ENCODE peak calls at places on chromosome 16, in seven cellular contexts. K is IMR-90, A is H1, T is uterus, P is A549, E is GM12892, F is esophagus squamous epithelium. O is an unnamed sample.

GRCh38 chr16:10835281-10835931 is 16.8 kb upstream of the TVP23A start:
- DNase-seq in P (no peak), K (no peak), T (no peak), A (no peak), F (no peak), E (no peak), O (no peak)

GRCh38 chr16:14564881-14565687 is 65.0 kb downstream of the PARN start:
- DNase-seq in K (peak), P (peak), E (no peak), F (no peak), T (no peak), A (no peak), O (no peak)

GRCh38 chr16:4944333-4945281 is 7.7 kb upstream of the PPL start:
- DNase-seq in A (no peak), T (peak), E (no peak), P (peak), K (peak), F (no peak), O (peak)

GRCh38 chr16:50154369-50154947 is 1.4 kb downstream of the TENT4B start:
- DNase-seq in A (no peak), E (no peak), P (peak), T (no peak), F (no peak), K (no peak), O (peak)

GRCh38 chr16:78628526-78628925 is 529.1 kb downstream of the WWOX start:
- DNase-seq in A (no peak), K (no peak), P (no peak), F (no peak), T (no peak), E (no peak), O (no peak)

GRCh38 chr16:9053006-9053601 is 38.3 kb upstream of the HAPSTR1 start:
- DNase-seq in T (peak), K (peak), A (peak), P (peak), F (no peak), E (no peak), O (peak)

GRCh38 chr16:48014349-48015135 is 141.3 kb downstream of the ABCC12 start:
- DNase-seq in K (peak), A (no peak), T (no peak), F (no peak), E (no peak), P (peak), O (peak)

GRCh38 chr16:11410382-11411058 is 65.3 kb downstream of the RMI2 start:
- DNase-seq in F (no peak), E (no peak), P (no peak), T (no peak), K (no peak), A (no peak), O (no peak)

GRCh38 chr16:261031-261691 is 14.6 kb downstream of the RGS11 start:
- DNase-seq in K (no peak), A (no peak), E (no peak), P (no peak), T (no peak), F (no peak), O (no peak)

GRCh38 chr16:67541391-67542263 is 13.0 kb downstream of the RIPOR1 start:
- DNase-seq in A (no peak), T (no peak), K (peak), F (no peak), E (peak), P (peak), O (no peak)

GRCh38 chr16:74577882-74578366 is 29.0 kb downstream of the GLG1 start:
- DNase-seq in E (no peak), T (no peak), A (no peak), K (peak), P (no peak), F (no peak), O (peak)

GRCh38 chr16:52383640-52384292 is 163.2 kb downstream of the TOX3 start:
- DNase-seq in A (no peak), E (no peak), K (no peak), T (no peak), P (no peak), F (no peak), O (no peak)

GRCh38 chr16:11948819-11949218 is 7.0 kb upstream of the NPIPB2 start:
- DNase-seq in E (no peak), T (no peak), P (no peak), F (no peak), A (no peak), K (no peak), O (no peak)

GRCh38 chr16:28873543-28874201 is 4.6 kb upstream of the ATP2A1 start:
- DNase-seq in E (peak), F (no peak), P (no peak), A (no peak), T (no peak), K (no peak), O (peak)

GRCh38 chr16:50261160-50261706 is 5.1 kb upstream of the ADCY7 start:
- DNase-seq in E (no peak), T (peak), K (no peak), P (no peak), A (no peak), F (no peak), O (no peak)

GRCh38 chr16:17578921-17579876 is 108.4 kb upstream of the XYLT1 start:
- DNase-seq in P (peak), E (peak), A (peak), F (no peak), T (peak), K (peak), O (peak)

GRCh38 chr16:73027655-73028220 is 20.2 kb downstream of the ZFHX3 start:
- DNase-seq in T (no peak), F (no peak), A (no peak), P (no peak), K (no peak), E (no peak), O (no peak)

GRCh38 chr16:18041864-18042834 is 294.4 kb downstream of the NPIPA8 start:
- DNase-seq in A (no peak), E (no peak), K (no peak), F (no peak), P (no peak), T (no peak), O (no peak)

GRCh38 chr16:4700380-4700996 is 7.1 kb downstream of the NUDT16L1 start:
- DNase-seq in E (no peak), A (no peak), K (no peak), P (no peak), T (no peak), F (no peak), O (no peak)

GRCh38 chr16:89534147-89534788 is 26.1 kb downstream of the SPG7 start:
- DNase-seq in K (no peak), E (no peak), F (peak), T (no peak), P (no peak), A (no peak), O (peak)

GRCh38 chr16:64782484-64782883 is 339.4 kb downstream of the CDH11 start:
- DNase-seq in P (no peak), E (no peak), T (no peak), A (no peak), K (peak), F (no peak), O (no peak)

GRCh38 chr16:25747160-25747758 is 55.5 kb downstream of the HS3ST4 start:
- DNase-seq in T (no peak), K (no peak), E (no peak), P (no peak), A (no peak), F (no peak), O (peak)

GRCh38 chr16:65121870-65122723 is at the start of gene CDH11:
- DNase-seq in E (no peak), F (no peak), A (no peak), P (no peak), K (peak), T (peak), O (no peak)

GRCh38 chr16:11669380-11670146 is 1.3 kb downstream of the SNN start:
- DNase-seq in P (no peak), T (peak), E (no peak), A (no peak), K (peak), F (no peak), O (peak)

GRCh38 chr16:10266809-10267208 is 84.6 kb upstream of the GRIN2A start:
- DNase-seq in T (no peak), F (no peak), E (no peak), K (no peak), P (no peak), A (no peak), O (no peak)

GRCh38 chr16:79381552-79382042 is 218.9 kb downstream of the MAF start:
- DNase-seq in F (no peak), T (no peak), K (no peak), P (no peak), A (no peak), E (no peak), O (no peak)

GRCh38 chr16:71287454-71287853 is 1.7 kb downstream of the CMTR2 start:
- DNase-seq in F (no peak), P (no peak), K (no peak), T (no peak), A (no peak), E (no peak), O (no peak)

GRCh38 chr16:81445926-81446317 is 1.3 kb downstream of the CMIP start:
- DNase-seq in T (no peak), E (no peak), K (no peak), F (no peak), P (no peak), A (no peak), O (no peak)
- TF ChIP-seq POLR2A in T (no peak), E (no peak), K (no peak), F (no peak), P (no peak), A (no peak), O (no peak)

GRCh38 chr16:19115148-19116021 is 1.6 kb downstream of the ITPRIPL2 start:
- DNase-seq in E (no peak), K (no peak), T (no peak), P (no peak), A (no peak), F (no peak), O (no peak)

GRCh38 chr16:19110537-19111391 is 3.0 kb upstream of the ITPRIPL2 start:
- DNase-seq in T (no peak), K (no peak), F (no peak), A (no peak), E (no peak), P (peak), O (no peak)

GRCh38 chr16:19116711-19117449 is 3.1 kb downstream of the ITPRIPL2 start:
- DNase-seq in P (no peak), E (no peak), K (peak), T (no peak), A (no peak), F (no peak), O (peak)

GRCh38 chr16:19114359-19115147 is 789 bp downstream of the ITPRIPL2 start:
- DNase-seq in E (peak), A (no peak), K (peak), F (no peak), P (peak), T (peak), O (no peak)

GRCh38 chr16:19113577-19114358 is at the start of gene ITPRIPL2:
- DNase-seq in E (peak), A (no peak), T (peak), K (peak), P (peak), F (no peak), O (peak)
- TF ChIP-seq POLR2A in E (no peak), A (no peak), T (peak), K (peak), P (peak), F (no peak), O (no peak)

GRCh38 chr16:57826706-57827625 is 24.7 kb upstream of the KIFC3 start:
- DNase-seq in A (no peak), T (no peak), F (no peak), E (no peak), P (no peak), K (no peak), O (no peak)
- TF ChIP-seq POLR2A in A (no peak), T (no peak), F (no peak), E (no peak), P (no peak), K (no peak), O (no peak)

DNA sequence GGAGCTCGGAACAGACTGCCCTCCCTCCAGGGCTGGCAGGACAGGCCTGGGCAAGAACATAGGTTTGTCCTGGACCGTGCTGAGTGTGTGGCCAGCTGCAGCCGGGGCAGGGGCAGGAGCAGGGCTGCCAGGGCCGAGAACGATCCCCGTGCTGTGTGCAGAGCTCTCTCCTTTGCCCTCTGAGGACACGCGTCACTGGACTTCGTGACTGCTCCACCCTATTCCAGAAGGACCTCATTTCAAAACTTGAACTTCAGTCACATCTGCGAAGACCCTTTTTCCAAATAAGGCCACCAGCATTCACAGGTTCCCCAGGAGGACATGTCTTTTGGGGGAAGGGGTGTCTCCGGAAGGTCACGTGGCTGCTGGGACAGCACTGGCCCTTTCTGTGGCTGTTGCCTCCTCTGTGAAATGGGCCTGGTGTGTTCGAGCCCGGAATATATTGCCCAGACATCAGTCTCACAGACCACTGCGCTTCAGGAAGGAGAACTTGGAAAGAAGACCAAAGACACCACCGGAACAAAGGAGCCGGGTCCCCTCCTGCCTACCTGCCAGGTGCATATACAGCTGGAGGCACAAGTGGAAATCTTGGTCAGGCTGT is 27.6 kb downstream of the SLC7A5 start:
- DNase-seq in T (no peak), A (no peak), F (no peak), P (no peak), E (no peak), K (no peak), O (no peak)
- TF ChIP-seq POLR2A in T (no peak), A (no peak), F (no peak), P (no peak), E (no peak), K (no peak), O (no peak)

GRCh38 chr16:77433146-77433545 is 1.7 kb downstream of the ADAMTS18 start:
- DNase-seq in E (no peak), P (no peak), F (no peak), T (no peak), K (no peak), A (no peak), O (no peak)

GRCh38 chr16:77431131-77431670 is 3.6 kb downstream of the ADAMTS18 start:
- DNase-seq in F (no peak), K (no peak), P (no peak), T (no peak), A (no peak), E (no peak), O (no peak)

GRCh38 chr16:77434022-77434364 is 841 bp downstream of the ADAMTS18 start:
- DNase-seq in P (no peak), F (no peak), T (no peak), E (no peak), A (no peak), K (no peak), O (no peak)

GRCh38 chr16:77430360-77430759 is 4.5 kb downstream of the ADAMTS18 start:
- DNase-seq in T (no peak), K (no peak), F (no peak), P (no peak), E (no peak), A (no peak), O (no peak)

GRCh38 chr16:77432264-77432663 is 2.6 kb downstream of the ADAMTS18 start:
- DNase-seq in F (no peak), P (no peak), E (no peak), K (no peak), T (no peak), A (no peak), O (no peak)
- TF ChIP-seq POLR2A in F (no peak), P (no peak), E (no peak), K (no peak), T (no peak), A (no peak), O (no peak)

GRCh38 chr16:88427376-88427775 is 25.7 kb upstream of the ZFPM1 start:
- DNase-seq in P (no peak), F (no peak), E (no peak), T (no peak), K (no peak), A (no peak), O (no peak)
- TF ChIP-seq POLR2A in P (no peak), F (no peak), E (no peak), T (no peak), K (no peak), A (no peak), O (no peak)

GRCh38 chr16:30698139-30698815 is 694 bp upstream of the SRCAP start:
- DNase-seq in F (peak), T (peak), K (peak), P (peak), A (peak), E (peak), O (peak)
- TF ChIP-seq POLR2A in F (no peak), T (peak), K (peak), P (peak), A (peak), E (peak), O (no peak)

DNA sequence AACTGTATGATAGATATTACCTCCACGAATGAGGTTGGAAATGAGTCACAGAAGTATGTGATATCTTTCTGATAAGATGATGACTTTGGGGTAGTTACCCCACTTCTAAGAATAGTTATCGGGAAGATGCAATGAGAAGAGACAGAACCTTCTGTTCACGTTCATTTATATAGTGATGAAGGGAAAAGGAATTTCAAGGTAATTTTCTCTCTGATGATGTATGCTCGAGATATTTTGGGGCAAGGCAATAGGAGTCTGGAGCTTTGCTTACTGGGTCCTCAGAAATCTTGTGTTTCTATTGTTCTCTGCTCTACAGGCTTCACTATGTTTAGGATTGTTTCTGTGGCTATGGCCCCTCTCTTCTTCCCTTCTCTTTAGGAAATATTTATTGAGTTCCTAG is 1389.6 kb downstream of the CDH8 start:
- DNase-seq in F (no peak), T (no peak), P (no peak), E (no peak), A (no peak), K (no peak), O (no peak)
- TF ChIP-seq POLR2A in F (no peak), T (no peak), P (no peak), E (no peak), A (no peak), K (no peak), O (no peak)

GRCh38 chr16:15567823-15568222 is 75.1 kb downstream of the MARF1 start:
- DNase-seq in E (no peak), T (no peak), A (no peak), K (no peak), P (no peak), F (no peak), O (no peak)
- TF ChIP-seq POLR2A in E (no peak), T (no peak), A (no peak), K (no peak), P (no peak), F (no peak), O (no peak)

GRCh38 chr16:56225013-56225742 is 33.9 kb downstream of the GNAO1 start:
- DNase-seq in P (no peak), F (no peak), K (no peak), T (no peak), E (no peak), A (no peak), O (no peak)
- TF ChIP-seq POLR2A in P (no peak), F (no peak), K (no peak), T (no peak), E (no peak), A (no peak), O (no peak)